ENCODE peak calls at places on chromosomes 13 and 19, in five cellular contexts. One of them, this sample, is unnamed.

GRCh38 chr13:95118541-95119324 is 182.5 kb downstream of the ABCC4 start:
- DNase-seq in NCI-H1048: no peak
- DNase-seq in right lobe of liver: no peak
- DNase-seq in activated CD8-positive, alpha-beta T cell treated with anti-CD3 and anti-CD28 coated beads, Interleukin-2, amount 10 ng/mL, durations not matched to agents 7 days and 5 days: no peak
- DNase-seq in tibial nerve: no peak
- DNase-seq in this sample: no peak

GRCh38 chr13:112711528-112712265 is 21.9 kb downstream of the ATP11A start:
- DNase-seq in NCI-H1048: no peak
- DNase-seq in right lobe of liver: peak
- DNase-seq in tibial nerve: peak
- DNase-seq in activated CD8-positive, alpha-beta T cell treated with anti-CD3 and anti-CD28 coated beads, Interleukin-2, amount 10 ng/mL, durations not matched to agents 7 days and 5 days: no peak
- DNase-seq in this sample: peak

GRCh38 chr13:28819046-28819747 is 942 bp upstream of the MTUS2 start:
- DNase-seq in NCI-H1048: no peak
- DNase-seq in tibial nerve: no peak
- DNase-seq in activated CD8-positive, alpha-beta T cell treated with anti-CD3 and anti-CD28 coated beads, Interleukin-2, amount 10 ng/mL, durations not matched to agents 7 days and 5 days: no peak
- DNase-seq in right lobe of liver: peak
- DNase-seq in this sample: no peak

GRCh38 chr19:18839465-18840287 is 7.9 kb downstream of the UPF1 start:
- DNase-seq in activated CD8-positive, alpha-beta T cell treated with anti-CD3 and anti-CD28 coated beads, Interleukin-2, amount 10 ng/mL, durations not matched to agents 7 days and 5 days: no peak
- DNase-seq in NCI-H1048: no peak
- DNase-seq in tibial nerve: no peak
- DNase-seq in right lobe of liver: peak
- DNase-seq in this sample: no peak

GRCh38 chr13:98279473-98280175 is 102.6 kb upstream of the RNF113B start:
- DNase-seq in NCI-H1048: no peak
- DNase-seq in tibial nerve: no peak
- DNase-seq in activated CD8-positive, alpha-beta T cell treated with anti-CD3 and anti-CD28 coated beads, Interleukin-2, amount 10 ng/mL, durations not matched to agents 7 days and 5 days: peak
- DNase-seq in right lobe of liver: peak
- DNase-seq in this sample: no peak

GRCh38 chr19:7527516-7528191 is 5.2 kb downstream of the MCOLN1 start:
- DNase-seq in right lobe of liver: peak
- DNase-seq in activated CD8-positive, alpha-beta T cell treated with anti-CD3 and anti-CD28 coated beads, Interleukin-2, amount 10 ng/mL, durations not matched to agents 7 days and 5 days: no peak
- DNase-seq in tibial nerve: no peak
- DNase-seq in NCI-H1048: no peak
- DNase-seq in this sample: no peak

GRCh38 chr13:82833928-82834327 is 1048.3 kb downstream of the SLITRK1 start:
- DNase-seq in activated CD8-positive, alpha-beta T cell treated with anti-CD3 and anti-CD28 coated beads, Interleukin-2, amount 10 ng/mL, durations not matched to agents 7 days and 5 days: no peak
- DNase-seq in NCI-H1048: no peak
- DNase-seq in tibial nerve: no peak
- DNase-seq in right lobe of liver: no peak
- DNase-seq in this sample: no peak

GRCh38 chr13:84553252-84553651 is 671.0 kb upstream of the SLITRK1 start:
- DNase-seq in NCI-H1048: no peak
- DNase-seq in tibial nerve: no peak
- DNase-seq in activated CD8-positive, alpha-beta T cell treated with anti-CD3 and anti-CD28 coated beads, Interleukin-2, amount 10 ng/mL, durations not matched to agents 7 days and 5 days: no peak
- DNase-seq in right lobe of liver: no peak
- DNase-seq in this sample: no peak

GRCh38 chr13:94342436-94343242 is 136.8 kb downstream of the DCT start:
- DNase-seq in activated CD8-positive, alpha-beta T cell treated with anti-CD3 and anti-CD28 coated beads, Interleukin-2, amount 10 ng/mL, durations not matched to agents 7 days and 5 days: no peak
- DNase-seq in NCI-H1048: no peak
- DNase-seq in tibial nerve: no peak
- DNase-seq in right lobe of liver: no peak
- DNase-seq in this sample: no peak

GRCh38 chr13:94309576-94309975 is 169.9 kb downstream of the DCT start:
- DNase-seq in NCI-H1048: no peak
- DNase-seq in right lobe of liver: no peak
- DNase-seq in tibial nerve: no peak
- DNase-seq in activated CD8-positive, alpha-beta T cell treated with anti-CD3 and anti-CD28 coated beads, Interleukin-2, amount 10 ng/mL, durations not matched to agents 7 days and 5 days: no peak
- DNase-seq in this sample: no peak

GRCh38 chr13:82654851-82655517 is 1227.3 kb downstream of the SLITRK1 start:
- DNase-seq in right lobe of liver: no peak
- DNase-seq in activated CD8-positive, alpha-beta T cell treated with anti-CD3 and anti-CD28 coated beads, Interleukin-2, amount 10 ng/mL, durations not matched to agents 7 days and 5 days: no peak
- DNase-seq in tibial nerve: peak
- DNase-seq in NCI-H1048: no peak
- DNase-seq in this sample: no peak

GRCh38 chr19:55647732-55648656 is at the start of gene CCDC106:
- DNase-seq in activated CD8-positive, alpha-beta T cell treated with anti-CD3 and anti-CD28 coated beads, Interleukin-2, amount 10 ng/mL, durations not matched to agents 7 days and 5 days: peak
- DNase-seq in NCI-H1048: peak
- DNase-seq in right lobe of liver: peak
- DNase-seq in tibial nerve: no peak
- DNase-seq in this sample: no peak

GRCh38 chr19:31408460-31409124 is 59.4 kb upstream of the TSHZ3 start:
- DNase-seq in right lobe of liver: no peak
- DNase-seq in activated CD8-positive, alpha-beta T cell treated with anti-CD3 and anti-CD28 coated beads, Interleukin-2, amount 10 ng/mL, durations not matched to agents 7 days and 5 days: no peak
- DNase-seq in tibial nerve: no peak
- DNase-seq in NCI-H1048: no peak
- DNase-seq in this sample: no peak

GRCh38 chr13:113843864-113844556 is 19.9 kb downstream of the GAS6 start:
- DNase-seq in activated CD8-positive, alpha-beta T cell treated with anti-CD3 and anti-CD28 coated beads, Interleukin-2, amount 10 ng/mL, durations not matched to agents 7 days and 5 days: no peak
- DNase-seq in right lobe of liver: no peak
- DNase-seq in tibial nerve: no peak
- DNase-seq in NCI-H1048: no peak
- DNase-seq in this sample: no peak

GRCh38 chr19:2494084-2494446 is 18.1 kb downstream of the GADD45B start:
- DNase-seq in tibial nerve: no peak
- DNase-seq in NCI-H1048: no peak
- DNase-seq in activated CD8-positive, alpha-beta T cell treated with anti-CD3 and anti-CD28 coated beads, Interleukin-2, amount 10 ng/mL, durations not matched to agents 7 days and 5 days: no peak
- DNase-seq in right lobe of liver: no peak
- DNase-seq in this sample: no peak

GRCh38 chr19:44905437-44906160 is at the start of gene APOE:
- DNase-seq in activated CD8-positive, alpha-beta T cell treated with anti-CD3 and anti-CD28 coated beads, Interleukin-2, amount 10 ng/mL, durations not matched to agents 7 days and 5 days: no peak
- DNase-seq in NCI-H1048: no peak
- DNase-seq in tibial nerve: no peak
- DNase-seq in right lobe of liver: peak
- DNase-seq in this sample: no peak

GRCh38 chr19:54248016-54248601 is 5.5 kb upstream of the LILRA6 start:
- DNase-seq in activated CD8-positive, alpha-beta T cell treated with anti-CD3 and anti-CD28 coated beads, Interleukin-2, amount 10 ng/mL, durations not matched to agents 7 days and 5 days: peak
- DNase-seq in right lobe of liver: no peak
- DNase-seq in NCI-H1048: no peak
- DNase-seq in tibial nerve: no peak
- DNase-seq in this sample: no peak

GRCh38 chr19:46624958-46625661 is at the start of gene PTGIR:
- DNase-seq in NCI-H1048: no peak
- DNase-seq in activated CD8-positive, alpha-beta T cell treated with anti-CD3 and anti-CD28 coated beads, Interleukin-2, amount 10 ng/mL, durations not matched to agents 7 days and 5 days: peak
- DNase-seq in tibial nerve: peak
- DNase-seq in right lobe of liver: no peak
- DNase-seq in this sample: no peak

GRCh38 chr19:32676186-32676894 is 692 bp downstream of the RGS9BP start:
- DNase-seq in right lobe of liver: no peak
- DNase-seq in tibial nerve: no peak
- DNase-seq in NCI-H1048: no peak
- DNase-seq in activated CD8-positive, alpha-beta T cell treated with anti-CD3 and anti-CD28 coated beads, Interleukin-2, amount 10 ng/mL, durations not matched to agents 7 days and 5 days: no peak
- DNase-seq in this sample: no peak

GRCh38 chr19:11111117-11111770 is 22.0 kb downstream of the LDLR start:
- DNase-seq in activated CD8-positive, alpha-beta T cell treated with anti-CD3 and anti-CD28 coated beads, Interleukin-2, amount 10 ng/mL, durations not matched to agents 7 days and 5 days: no peak
- DNase-seq in NCI-H1048: no peak
- DNase-seq in right lobe of liver: no peak
- DNase-seq in tibial nerve: no peak
- DNase-seq in this sample: no peak

GRCh38 chr19:16067205-16067938 is 8.9 kb upstream of the TPM4 start:
- DNase-seq in right lobe of liver: peak
- DNase-seq in activated CD8-positive, alpha-beta T cell treated with anti-CD3 and anti-CD28 coated beads, Interleukin-2, amount 10 ng/mL, durations not matched to agents 7 days and 5 days: no peak
- DNase-seq in NCI-H1048: no peak
- DNase-seq in tibial nerve: no peak
- DNase-seq in this sample: no peak

GRCh38 chr19:45667620-45668341 is at the start of gene GIPR:
- DNase-seq in NCI-H1048: no peak
- DNase-seq in activated CD8-positive, alpha-beta T cell treated with anti-CD3 and anti-CD28 coated beads, Interleukin-2, amount 10 ng/mL, durations not matched to agents 7 days and 5 days: peak
- DNase-seq in tibial nerve: no peak
- DNase-seq in right lobe of liver: peak
- DNase-seq in this sample: no peak

GRCh38 chr19:1019980-1020867 is 699 bp downstream of the TMEM259 start:
- DNase-seq in tibial nerve: no peak
- DNase-seq in activated CD8-positive, alpha-beta T cell treated with anti-CD3 and anti-CD28 coated beads, Interleukin-2, amount 10 ng/mL, durations not matched to agents 7 days and 5 days: peak
- DNase-seq in NCI-H1048: no peak
- DNase-seq in right lobe of liver: peak
- DNase-seq in this sample: no peak

GRCh38 chr13:114062754-114063153 is 69.7 kb downstream of the RASA3 start:
- DNase-seq in tibial nerve: no peak
- DNase-seq in activated CD8-positive, alpha-beta T cell treated with anti-CD3 and anti-CD28 coated beads, Interleukin-2, amount 10 ng/mL, durations not matched to agents 7 days and 5 days: no peak
- DNase-seq in NCI-H1048: no peak
- DNase-seq in right lobe of liver: no peak
- DNase-seq in this sample: no peak

GRCh38 chr13:26785845-26786630 is 25.5 kb upstream of the GPR12 start:
- DNase-seq in activated CD8-positive, alpha-beta T cell treated with anti-CD3 and anti-CD28 coated beads, Interleukin-2, amount 10 ng/mL, durations not matched to agents 7 days and 5 days: peak
- DNase-seq in tibial nerve: no peak
- DNase-seq in right lobe of liver: peak
- DNase-seq in NCI-H1048: no peak
- DNase-seq in this sample: no peak

GRCh38 chr13:44906758-44907157 is 82.5 kb downstream of the NUFIP1 start:
- DNase-seq in activated CD8-positive, alpha-beta T cell treated with anti-CD3 and anti-CD28 coated beads, Interleukin-2, amount 10 ng/mL, durations not matched to agents 7 days and 5 days: no peak
- DNase-seq in NCI-H1048: no peak
- DNase-seq in tibial nerve: no peak
- DNase-seq in right lobe of liver: no peak
- DNase-seq in this sample: no peak

GRCh38 chr19:30113182-30113581 is 171.1 kb downstream of the URI1 start:
- DNase-seq in NCI-H1048: no peak
- DNase-seq in activated CD8-positive, alpha-beta T cell treated with anti-CD3 and anti-CD28 coated beads, Interleukin-2, amount 10 ng/mL, durations not matched to agents 7 days and 5 days: no peak
- DNase-seq in tibial nerve: no peak
- DNase-seq in right lobe of liver: no peak
- DNase-seq in this sample: no peak

GRCh38 chr19:16442386-16443276 is 29.1 kb downstream of the EPS15L1 start:
- DNase-seq in NCI-H1048: no peak
- DNase-seq in tibial nerve: no peak
- DNase-seq in activated CD8-positive, alpha-beta T cell treated with anti-CD3 and anti-CD28 coated beads, Interleukin-2, amount 10 ng/mL, durations not matched to agents 7 days and 5 days: no peak
- DNase-seq in right lobe of liver: no peak
- DNase-seq in this sample: no peak

GRCh38 chr13:76991432-76991795 is 467 bp upstream of the CLN5 start:
- DNase-seq in activated CD8-positive, alpha-beta T cell treated with anti-CD3 and anti-CD28 coated beads, Interleukin-2, amount 10 ng/mL, durations not matched to agents 7 days and 5 days: peak
- DNase-seq in NCI-H1048: no peak
- DNase-seq in tibial nerve: no peak
- DNase-seq in right lobe of liver: no peak
- DNase-seq in this sample: no peak

GRCh38 chr19:30479231-30479630 is 107.0 kb downstream of the ZNF536 start:
- DNase-seq in tibial nerve: no peak
- DNase-seq in right lobe of liver: no peak
- DNase-seq in activated CD8-positive, alpha-beta T cell treated with anti-CD3 and anti-CD28 coated beads, Interleukin-2, amount 10 ng/mL, durations not matched to agents 7 days and 5 days: no peak
- DNase-seq in NCI-H1048: no peak
- DNase-seq in this sample: no peak

GRCh38 chr13:105213512-105213911 is 1322.0 kb downstream of the EFNB2 start:
- DNase-seq in tibial nerve: no peak
- DNase-seq in activated CD8-positive, alpha-beta T cell treated with anti-CD3 and anti-CD28 coated beads, Interleukin-2, amount 10 ng/mL, durations not matched to agents 7 days and 5 days: no peak
- DNase-seq in NCI-H1048: no peak
- DNase-seq in right lobe of liver: no peak
- DNase-seq in this sample: no peak

GRCh38 chr13:106182404-106182803 is 353.1 kb downstream of the EFNB2 start:
- DNase-seq in NCI-H1048: no peak
- DNase-seq in activated CD8-positive, alpha-beta T cell treated with anti-CD3 and anti-CD28 coated beads, Interleukin-2, amount 10 ng/mL, durations not matched to agents 7 days and 5 days: no peak
- DNase-seq in right lobe of liver: no peak
- DNase-seq in tibial nerve: no peak
- DNase-seq in this sample: no peak